ENCODE peak calls at places on chromosomes 4 and X, in four cellular contexts. One of them, this sample, is unnamed.

GRCh38 chr4:2007804-2008670 is 737 bp downstream of the NELFA start:
- DNase-seq in amniotic stem cell: no peak
- DNase-seq in activated T-helper 1 cell treated with anti-CD3 and anti-CD28 coated beads, Interleukin-2, amount 50 U/mL, for 16 hours: no peak
- DNase-seq in glomerular endothelial cell: no peak
- DNase-seq in this sample: no peak

GRCh38 chr4:158809611-158810486 is 41.0 kb downstream of the FNIP2 start:
- DNase-seq in amniotic stem cell: no peak
- DNase-seq in activated T-helper 1 cell treated with anti-CD3 and anti-CD28 coated beads, Interleukin-2, amount 50 U/mL, for 16 hours: no peak
- DNase-seq in glomerular endothelial cell: peak; percentile 56
- DNase-seq in this sample: no peak

GRCh38 chr4:134610956-134611355 is 409.4 kb upstream of the PABPC4L start:
- DNase-seq in amniotic stem cell: no peak
- DNase-seq in activated T-helper 1 cell treated with anti-CD3 and anti-CD28 coated beads, Interleukin-2, amount 50 U/mL, for 16 hours: no peak
- DNase-seq in glomerular endothelial cell: no peak
- DNase-seq in this sample: no peak

GRCh38 chrX:45714864-45715263 is 514.2 kb upstream of the DIPK2B start:
- DNase-seq in amniotic stem cell: no peak
- DNase-seq in activated T-helper 1 cell treated with anti-CD3 and anti-CD28 coated beads, Interleukin-2, amount 50 U/mL, for 16 hours: no peak
- DNase-seq in glomerular endothelial cell: no peak
- DNase-seq in this sample: no peak

GRCh38 chr4:133581971-133582619 is 433.0 kb downstream of the PCDH10 start:
- DNase-seq in amniotic stem cell: no peak
- DNase-seq in activated T-helper 1 cell treated with anti-CD3 and anti-CD28 coated beads, Interleukin-2, amount 50 U/mL, for 16 hours: no peak
- DNase-seq in glomerular endothelial cell: no peak
- DNase-seq in this sample: no peak

GRCh38 chrX:1493877-1494510 is 41.3 kb upstream of the ASMTL start:
- DNase-seq in amniotic stem cell: no peak
- DNase-seq in activated T-helper 1 cell treated with anti-CD3 and anti-CD28 coated beads, Interleukin-2, amount 50 U/mL, for 16 hours: no peak
- DNase-seq in glomerular endothelial cell: no peak
- DNase-seq in this sample: no peak

GRCh38 chr4:145481942-145482208 is 222 bp downstream of the SMAD1 start:
- DNase-seq in amniotic stem cell: no peak
- DNase-seq in activated T-helper 1 cell treated with anti-CD3 and anti-CD28 coated beads, Interleukin-2, amount 50 U/mL, for 16 hours: no peak
- DNase-seq in glomerular endothelial cell: no peak
- DNase-seq in this sample: no peak

GRCh38 chr4:76765473-76766183 is 132.3 kb downstream of the SOWAHB start:
- DNase-seq in amniotic stem cell: no peak
- DNase-seq in activated T-helper 1 cell treated with anti-CD3 and anti-CD28 coated beads, Interleukin-2, amount 50 U/mL, for 16 hours: no peak
- DNase-seq in glomerular endothelial cell: no peak
- DNase-seq in this sample: no peak

GRCh38 chrX:70352473-70352872 is 62.6 kb downstream of the KIF4A start:
- DNase-seq in amniotic stem cell: no peak
- DNase-seq in activated T-helper 1 cell treated with anti-CD3 and anti-CD28 coated beads, Interleukin-2, amount 50 U/mL, for 16 hours: no peak
- DNase-seq in glomerular endothelial cell: no peak
- DNase-seq in this sample: no peak

GRCh38 chrX:82648062-82648461 is 860.0 kb upstream of the POU3F4 start:
- DNase-seq in amniotic stem cell: no peak
- DNase-seq in activated T-helper 1 cell treated with anti-CD3 and anti-CD28 coated beads, Interleukin-2, amount 50 U/mL, for 16 hours: no peak
- DNase-seq in glomerular endothelial cell: no peak
- DNase-seq in this sample: no peak

GRCh38 chr4:141486375-141486997 is 149.9 kb upstream of the IL15 start:
- DNase-seq in amniotic stem cell: peak; percentile 70
- DNase-seq in activated T-helper 1 cell treated with anti-CD3 and anti-CD28 coated beads, Interleukin-2, amount 50 U/mL, for 16 hours: no peak
- DNase-seq in glomerular endothelial cell: no peak
- DNase-seq in this sample: no peak

GRCh38 chr4:82372502-82372873 is 1.3 kb downstream of the HNRNPD start:
- DNase-seq in amniotic stem cell: no peak
- DNase-seq in activated T-helper 1 cell treated with anti-CD3 and anti-CD28 coated beads, Interleukin-2, amount 50 U/mL, for 16 hours: no peak
- DNase-seq in glomerular endothelial cell: no peak
- DNase-seq in this sample: no peak

GRCh38 chr4:54440394-54441223 is 211.5 kb downstream of the PDGFRA start:
- DNase-seq in amniotic stem cell: peak; percentile 31
- DNase-seq in activated T-helper 1 cell treated with anti-CD3 and anti-CD28 coated beads, Interleukin-2, amount 50 U/mL, for 16 hours: no peak
- DNase-seq in glomerular endothelial cell: no peak
- DNase-seq in this sample: no peak

GRCh38 chrX:103211012-103211715 is 3.7 kb upstream of the BEX4 start:
- DNase-seq in amniotic stem cell: peak; percentile 5
- DNase-seq in activated T-helper 1 cell treated with anti-CD3 and anti-CD28 coated beads, Interleukin-2, amount 50 U/mL, for 16 hours: no peak
- DNase-seq in glomerular endothelial cell: peak; percentile 31
- DNase-seq in this sample: no peak

GRCh38 chrX:103376118-103376978 is at the start of gene BEX3:
- DNase-seq in amniotic stem cell: no peak
- DNase-seq in activated T-helper 1 cell treated with anti-CD3 and anti-CD28 coated beads, Interleukin-2, amount 50 U/mL, for 16 hours: no peak
- DNase-seq in glomerular endothelial cell: no peak
- DNase-seq in this sample: no peak

GRCh38 chr4:93416337-93417102 is 412.0 kb upstream of the ATOH1 start:
- DNase-seq in amniotic stem cell: no peak
- DNase-seq in activated T-helper 1 cell treated with anti-CD3 and anti-CD28 coated beads, Interleukin-2, amount 50 U/mL, for 16 hours: no peak
- DNase-seq in glomerular endothelial cell: no peak
- DNase-seq in this sample: no peak

GRCh38 chr4:13872145-13872544 is 244.6 kb upstream of the BOD1L1 start:
- DNase-seq in amniotic stem cell: no peak
- DNase-seq in activated T-helper 1 cell treated with anti-CD3 and anti-CD28 coated beads, Interleukin-2, amount 50 U/mL, for 16 hours: no peak
- DNase-seq in glomerular endothelial cell: no peak
- DNase-seq in this sample: no peak

GRCh38 chr4:161894493-161895167 is 269.2 kb downstream of the FSTL5 start:
- DNase-seq in amniotic stem cell: no peak
- DNase-seq in activated T-helper 1 cell treated with anti-CD3 and anti-CD28 coated beads, Interleukin-2, amount 50 U/mL, for 16 hours: no peak
- DNase-seq in glomerular endothelial cell: no peak
- DNase-seq in this sample: no peak

This sample was measured in omental fat pad.